ENCODE peak calls at places on chromosomes 3 and 15, in five cellular contexts. One of them, this sample, is unnamed.

GRCh38 chr3:6799264-6799915 is 61.5 kb upstream of the GRM7 start:
- DNase-seq in HCT116: peak; percentile 19
- DNase-seq in adipocyte: peak; percentile 1
- DNase-seq in heart right ventricle: peak; percentile 9
- DNase-seq in uterus: no peak
- DNase-seq in this sample: peak; percentile 54

GRCh38 chr15:44325568-44325967 is 37.0 kb downstream of the GOLM2 start:
- DNase-seq in HCT116: no peak
- DNase-seq in adipocyte: no peak
- DNase-seq in heart right ventricle: no peak
- DNase-seq in uterus: no peak
- DNase-seq in this sample: no peak

GRCh38 chr3:183073839-183074615 is 25.3 kb downstream of the MCCC1 start:
- DNase-seq in HCT116: peak; percentile 68
- DNase-seq in adipocyte: peak; percentile 75
- DNase-seq in heart right ventricle: no peak
- DNase-seq in uterus: no peak
- DNase-seq in this sample: no peak

GRCh38 chr15:34726407-34727100 is 28.2 kb downstream of the GJD2 start:
- DNase-seq in HCT116: no peak
- DNase-seq in adipocyte: peak; percentile 71
- DNase-seq in heart right ventricle: no peak
- DNase-seq in uterus: no peak
- DNase-seq in this sample: no peak

GRCh38 chr3:112633757-112634156 is 7.2 kb downstream of the CCDC80 start:
- DNase-seq in HCT116: no peak
- DNase-seq in adipocyte: no peak
- DNase-seq in heart right ventricle: no peak
- DNase-seq in uterus: no peak
- DNase-seq in this sample: no peak

GRCh38 chr3:138879541-138880380 is 45.0 kb upstream of the PIK3CB start:
- DNase-seq in HCT116: no peak
- DNase-seq in adipocyte: no peak
- DNase-seq in heart right ventricle: no peak
- DNase-seq in uterus: no peak
- DNase-seq in this sample: no peak

GRCh38 chr3:111277226-111277625 is 205.6 kb downstream of the NECTIN3 start:
- DNase-seq in HCT116: no peak
- DNase-seq in adipocyte: peak; percentile 83
- DNase-seq in heart right ventricle: no peak
- DNase-seq in uterus: no peak
- DNase-seq in this sample: no peak

GRCh38 chr3:94137377-94137776 is 74.5 kb downstream of the NSUN3 start:
- DNase-seq in HCT116: no peak
- DNase-seq in adipocyte: no peak
- DNase-seq in heart right ventricle: no peak
- DNase-seq in uterus: no peak
- DNase-seq in this sample: no peak

GRCh38 chr15:97645758-97646157 is 314.7 kb upstream of the ARRDC4 start:
- DNase-seq in HCT116: no peak
- DNase-seq in adipocyte: no peak
- DNase-seq in heart right ventricle: no peak
- DNase-seq in uterus: no peak
- DNase-seq in this sample: no peak

GRCh38 chr15:59923508-59923907 is 80.6 kb upstream of the FOXB1 start:
- DNase-seq in HCT116: no peak
- DNase-seq in adipocyte: no peak
- DNase-seq in heart right ventricle: no peak
- DNase-seq in uterus: no peak
- DNase-seq in this sample: no peak

GRCh38 chr3:69082805-69083204 is 1.9 kb upstream of the ARL6IP5 start:
- DNase-seq in HCT116: no peak
- DNase-seq in adipocyte: peak; percentile 81
- DNase-seq in heart right ventricle: no peak
- DNase-seq in uterus: no peak
- DNase-seq in this sample: no peak

GRCh38 chr15:63023351-63023945 is 19.1 kb upstream of the TPM1 start:
- DNase-seq in HCT116: no peak
- DNase-seq in adipocyte: peak; percentile 91
- DNase-seq in heart right ventricle: no peak
- DNase-seq in uterus: no peak
- DNase-seq in this sample: no peak

GRCh38 chr3:24981309-24981708 is 446.8 kb upstream of the RARB start:
- DNase-seq in HCT116: no peak
- DNase-seq in adipocyte: no peak
- DNase-seq in heart right ventricle: no peak
- DNase-seq in uterus: no peak
- DNase-seq in this sample: no peak

GRCh38 chr3:162295323-162295983 is 798.8 kb downstream of the OTOL1 start:
- DNase-seq in HCT116: peak; percentile 23
- DNase-seq in adipocyte: peak; percentile 72
- DNase-seq in heart right ventricle: no peak
- DNase-seq in uterus: no peak
- DNase-seq in this sample: no peak

GRCh38 chr15:49927462-49927861 is 191.6 kb downstream of the ATP8B4 start:
- DNase-seq in HCT116: no peak
- DNase-seq in adipocyte: peak; percentile 76
- DNase-seq in heart right ventricle: no peak
- DNase-seq in uterus: no peak
- DNase-seq in this sample: no peak

GRCh38 chr3:44355634-44356033 is 17.1 kb downstream of the TCAIM start:
- DNase-seq in HCT116: no peak
- DNase-seq in adipocyte: peak; percentile 89
- DNase-seq in heart right ventricle: no peak
- DNase-seq in uterus: no peak
- DNase-seq in this sample: no peak

GRCh38 chr3:153399636-153400035 is 237.6 kb downstream of the RAP2B start:
- DNase-seq in HCT116: no peak
- DNase-seq in adipocyte: peak; percentile 14
- DNase-seq in heart right ventricle: no peak
- DNase-seq in uterus: no peak
- DNase-seq in this sample: no peak

GRCh38 chr15:77844798-77845446 is 212.2 kb upstream of the LINGO1 start:
- DNase-seq in HCT116: no peak
- DNase-seq in adipocyte: no peak
- DNase-seq in heart right ventricle: no peak
- DNase-seq in uterus: no peak
- DNase-seq in this sample: no peak

GRCh38 chr3:161305095-161305991 is 66.0 kb downstream of the SPTSSB start:
- DNase-seq in HCT116: no peak
- DNase-seq in adipocyte: peak; percentile 65
- DNase-seq in heart right ventricle: no peak
- DNase-seq in uterus: no peak
- DNase-seq in this sample: no peak

GRCh38 chr15:27671794-27672438 is 427.2 kb downstream of the OCA2 start:
- DNase-seq in HCT116: no peak
- DNase-seq in adipocyte: no peak
- DNase-seq in heart right ventricle: no peak
- DNase-seq in uterus: no peak
- DNase-seq in this sample: no peak

GRCh38 chr3:24351779-24352469 is 142.7 kb downstream of the THRB start:
- DNase-seq in HCT116: no peak
- DNase-seq in adipocyte: peak; percentile 15
- DNase-seq in heart right ventricle: no peak
- DNase-seq in uterus: peak; percentile 47
- DNase-seq in this sample: no peak

GRCh38 chr3:125281411-125281810 is 68.9 kb upstream of the SLC12A8 start:
- DNase-seq in HCT116: no peak
- DNase-seq in adipocyte: no peak
- DNase-seq in heart right ventricle: no peak
- DNase-seq in uterus: no peak
- DNase-seq in this sample: no peak

GRCh38 chr3:53269888-53270880 is 14.4 kb upstream of the TKT start:
- DNase-seq in HCT116: peak; percentile 96
- DNase-seq in adipocyte: peak; percentile 100
- DNase-seq in heart right ventricle: peak; percentile 78
- DNase-seq in uterus: peak; percentile 61
- DNase-seq in this sample: peak; percentile 95

GRCh38 chr3:37991823-37992222 is 1.2 kb downstream of the VILL start:
- DNase-seq in HCT116: no peak
- DNase-seq in adipocyte: no peak
- DNase-seq in heart right ventricle: no peak
- DNase-seq in uterus: no peak
- DNase-seq in this sample: no peak
- H3K4me3 ChIP-seq in HCT116: no peak overlapping the region
- H3K4me3 ChIP-seq in adipocyte: no peak overlapping the region
- H3K4me3 ChIP-seq in heart right ventricle: no peak overlapping the region
- H3K4me3 ChIP-seq in uterus: no peak overlapping the region
- H3K4me3 ChIP-seq in this sample: peak overlapping the region; percentile 24

GRCh38 chr15:39132071-39132470 is 448.8 kb upstream of the THBS1 start:
- DNase-seq in HCT116: no peak
- DNase-seq in adipocyte: no peak
- DNase-seq in heart right ventricle: no peak
- DNase-seq in uterus: no peak
- DNase-seq in this sample: no peak

GRCh38 chr15:39130556-39131379 is 450.1 kb upstream of the THBS1 start:
- DNase-seq in HCT116: no peak
- DNase-seq in adipocyte: no peak
- DNase-seq in heart right ventricle: no peak
- DNase-seq in uterus: no peak
- DNase-seq in this sample: no peak

GRCh38 chr15:39131605-39132004 is 449.3 kb upstream of the THBS1 start:
- DNase-seq in HCT116: no peak
- DNase-seq in adipocyte: no peak
- DNase-seq in heart right ventricle: no peak
- DNase-seq in uterus: no peak
- DNase-seq in this sample: no peak

GRCh38 chr15:39134282-39134681 is 446.6 kb upstream of the THBS1 start:
- DNase-seq in HCT116: no peak
- DNase-seq in adipocyte: no peak
- DNase-seq in heart right ventricle: no peak
- DNase-seq in uterus: no peak
- DNase-seq in this sample: no peak

GRCh38 chr15:39133201-39133600 is 447.7 kb upstream of the THBS1 start:
- DNase-seq in HCT116: no peak
- DNase-seq in adipocyte: peak; percentile 85
- DNase-seq in heart right ventricle: no peak
- DNase-seq in uterus: no peak
- DNase-seq in this sample: peak; percentile 53
- H3K4me1 ChIP-seq in HCT116: peaks cover 14% of the 10 kb centered on the region
- H3K4me1 ChIP-seq in adipocyte: peaks cover 72% of the 10 kb centered on the region
- H3K4me1 ChIP-seq in heart right ventricle: peaks cover 8% of the 10 kb centered on the region
- H3K4me1 ChIP-seq in uterus: no peaks in the 10 kb centered on the region
- H3K4me1 ChIP-seq in this sample: peaks cover 40% of the 10 kb centered on the region

GRCh38 chr15:72155635-72156616 is 37.7 kb downstream of the SENP8 start:
- DNase-seq in HCT116: peak; percentile 59
- DNase-seq in adipocyte: peak; percentile 95
- DNase-seq in heart right ventricle: peak; percentile 81
- DNase-seq in uterus: peak; percentile 86
- DNase-seq in this sample: peak; percentile 85
- H3K4me3 ChIP-seq in HCT116: no peak overlapping the region
- H3K4me3 ChIP-seq in adipocyte: peak overlapping the region; percentile 82
- H3K4me3 ChIP-seq in heart right ventricle: peak overlapping the region; percentile 54
- H3K4me3 ChIP-seq in uterus: peak overlapping the region; percentile 43
- H3K4me3 ChIP-seq in this sample: peak overlapping the region; percentile 36

GRCh38 chr15:38070778-38071177 is 136.3 kb downstream of the TMCO5A start:
- DNase-seq in HCT116: no peak
- DNase-seq in adipocyte: no peak
- DNase-seq in heart right ventricle: no peak
- DNase-seq in uterus: no peak
- DNase-seq in this sample: no peak

GRCh38 chr15:38072507-38073277 is 138.3 kb downstream of the TMCO5A start:
- DNase-seq in HCT116: peak; percentile 76
- DNase-seq in adipocyte: peak; percentile 86
- DNase-seq in heart right ventricle: peak; percentile 79
- DNase-seq in uterus: peak; percentile 61
- DNase-seq in this sample: peak; percentile 81

GRCh38 chr15:38069506-38069905 is 135.1 kb downstream of the TMCO5A start:
- DNase-seq in HCT116: no peak
- DNase-seq in adipocyte: peak; percentile 80
- DNase-seq in heart right ventricle: no peak
- DNase-seq in uterus: peak; percentile 17
- DNase-seq in this sample: peak; percentile 53

GRCh38 chr15:38072007-38072506 is 137.6 kb downstream of the TMCO5A start:
- DNase-seq in HCT116: no peak
- DNase-seq in adipocyte: no peak
- DNase-seq in heart right ventricle: no peak
- DNase-seq in uterus: no peak
- DNase-seq in this sample: no peak

GRCh38 chr15:38071211-38071972 is 137.0 kb downstream of the TMCO5A start:
- DNase-seq in HCT116: no peak
- DNase-seq in adipocyte: no peak
- DNase-seq in heart right ventricle: no peak
- DNase-seq in uterus: no peak
- DNase-seq in this sample: no peak
- H3K4me1 ChIP-seq in HCT116: peaks cover 26% of the 10 kb centered on the region
- H3K4me1 ChIP-seq in adipocyte: peaks cover 38% of the 10 kb centered on the region
- H3K4me1 ChIP-seq in heart right ventricle: peaks cover 57% of the 10 kb centered on the region
- H3K4me1 ChIP-seq in uterus: no peaks in the 10 kb centered on the region
- H3K4me1 ChIP-seq in this sample: peaks cover 33% of the 10 kb centered on the region

DNA sequence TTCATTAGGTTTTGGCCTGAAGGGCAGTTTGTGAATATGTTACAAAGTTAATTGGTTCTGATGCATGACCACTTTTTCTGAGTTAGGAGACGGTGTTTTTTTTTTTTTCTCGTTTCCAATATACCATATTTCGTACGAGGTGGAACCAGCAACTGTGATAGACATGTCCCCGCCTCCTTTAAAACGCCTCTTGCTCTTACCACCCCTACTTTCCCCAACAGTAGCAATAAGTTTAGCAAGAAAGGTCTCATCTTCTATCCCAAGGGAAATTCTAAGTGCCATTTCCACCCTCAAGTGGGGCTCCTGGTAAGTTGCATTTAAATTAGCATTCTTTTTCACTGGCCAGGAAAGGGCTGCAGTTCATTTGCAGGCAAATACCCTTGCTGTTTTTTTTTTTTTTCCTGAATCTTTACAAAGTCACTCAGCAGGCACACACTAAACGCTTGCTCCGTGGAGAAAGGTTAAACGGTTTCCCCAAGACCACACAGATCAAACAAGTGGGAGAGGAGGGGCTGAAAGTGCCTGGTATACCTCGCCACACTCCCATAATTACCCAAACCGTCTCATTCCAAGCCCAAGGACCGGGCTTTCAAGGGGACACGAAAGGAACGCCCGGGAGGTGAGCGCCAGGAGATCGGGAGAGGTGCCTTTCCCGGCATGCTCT is 39.5 kb upstream of the MGA start:
- DNase-seq in HCT116: no peak
- DNase-seq in adipocyte: no peak
- DNase-seq in heart right ventricle: no peak
- DNase-seq in uterus: no peak
- DNase-seq in this sample: peak; percentile 27
- H3K4me3 ChIP-seq in HCT116: no peak overlapping the region
- H3K4me3 ChIP-seq in adipocyte: peak overlapping the region; percentile 84
- H3K4me3 ChIP-seq in heart right ventricle: peak overlapping the region; percentile 70
- H3K4me3 ChIP-seq in uterus: peak overlapping the region; percentile 59
- H3K4me3 ChIP-seq in this sample: peak overlapping the region; percentile 76